ENCODE peak calls at places on chromosome 12, in seven cellular contexts. C is NCI-H2029, E is PC-9, Y is HCEC 1CT, F is GM04504, Z is SK-N-DZ, G is left cardiac atrium. U is an unnamed sample.

GRCh38 chr12:77347009-77347408 is 281.6 kb upstream of the E2F7 start:
- DNase-seq in C (no peak), E (no peak), Y (no peak), F (no peak), Z (no peak), G (no peak), U (no peak)

GRCh38 chr12:43126652-43127051 is 425.4 kb downstream of the ADAMTS20 start:
- DNase-seq in C (no peak), E (no peak), Y (no peak), F (no peak), Z (no peak), G (no peak), U (no peak)

GRCh38 chr12:89073027-89073398 is 279.3 kb downstream of the DUSP6 start:
- DNase-seq in C (peak), E (no peak), Y (peak), F (peak), Z (no peak), G (no peak), U (no peak)

GRCh38 chr12:105253882-105254513 is 18.0 kb upstream of the APPL2 start:
- DNase-seq in C (no peak), E (no peak), Y (peak), F (peak), Z (no peak), G (no peak), U (no peak)

GRCh38 chr12:14913381-14913781 is 25.0 kb downstream of the ERP27 start:
- DNase-seq in C (no peak), E (peak), Y (no peak), F (no peak), Z (no peak), G (peak), U (no peak)

GRCh38 chr12:53499261-53500118 is at the start of gene MAP3K12:
- DNase-seq in C (no peak), E (no peak), Y (peak), F (no peak), Z (peak), G (peak), U (peak)

GRCh38 chr12:27220057-27220987 is 23.8 kb upstream of the STK38L start:
- DNase-seq in C (no peak), E (peak), Y (peak), F (no peak), Z (no peak), G (no peak), U (no peak)

GRCh38 chr12:65466906-65467305 is 188.4 kb downstream of the MSRB3 start:
- DNase-seq in C (no peak), E (no peak), Y (no peak), F (no peak), Z (no peak), G (no peak), U (no peak)

GRCh38 chr12:113174461-113175384 is 10.6 kb downstream of the DDX54 start:
- DNase-seq in C (peak), E (peak), Y (peak), F (no peak), Z (peak), G (peak), U (peak)

GRCh38 chr12:77685112-77685511 is 145.6 kb upstream of the NAV3 start:
- DNase-seq in C (peak), E (no peak), Y (peak), F (peak), Z (peak), G (peak), U (peak)

GRCh38 chr12:31574803-31575573 is 15.9 kb downstream of the DENND5B start:
- DNase-seq in C (no peak), E (no peak), Y (peak), F (no peak), Z (no peak), G (no peak), U (no peak)